ENCODE peak calls at places on chromosome 16, in six cellular contexts. K is psoas muscle, E is A549, F is GM12865, I is tibial nerve, X is GM23338. B is an unnamed sample.

GRCh38 chr16:1346422-1347285 is 5.0 kb downstream of the TSR3 start:
- DNase-seq in E (peak), K (no peak), F (no peak), X (no peak), I (no peak), B (no peak)

GRCh38 chr16:55443855-55444254 is 35.1 kb upstream of the MMP2 start:
- DNase-seq in X (no peak), I (no peak), F (peak), E (no peak), K (no peak), B (no peak)

GRCh38 chr16:1818873-1819525 is 7.6 kb downstream of the HAGH start:
- DNase-seq in I (no peak), E (no peak), F (no peak), X (no peak), K (no peak), B (no peak)

GRCh38 chr16:77353587-77354263 is 81.1 kb downstream of the ADAMTS18 start:
- DNase-seq in E (peak), I (no peak), K (no peak), X (no peak), F (no peak), B (no peak)

GRCh38 chr16:24054649-24055560 is 201.2 kb upstream of the CACNG3 start:
- DNase-seq in F (no peak), X (peak), I (no peak), K (no peak), E (no peak), B (no peak)

GRCh38 chr16:85842435-85842834 is 42.9 kb downstream of the COX4I1 start:
- DNase-seq in I (no peak), F (no peak), X (no peak), E (no peak), K (no peak), B (no peak)

GRCh38 chr16:56965149-56965938 is 3.6 kb downstream of the CETP start:
- DNase-seq in E (no peak), I (no peak), K (no peak), F (no peak), X (no peak), B (no peak)

GRCh38 chr16:81866820-81867440 is 87.8 kb downstream of the PLCG2 start:
- DNase-seq in E (no peak), I (no peak), K (peak), F (peak), X (no peak), B (no peak)

GRCh38 chr16:48064971-48065370 is 90.8 kb downstream of the ABCC12 start:
- DNase-seq in X (no peak), E (no peak), F (no peak), K (no peak), I (no peak), B (no peak)

GRCh38 chr16:22141746-22142145 is 20.6 kb upstream of the SDR42E2 start:
- DNase-seq in E (peak), I (no peak), X (peak), F (peak), K (no peak), B (no peak)

GRCh38 chr16:82681592-82681991 is 54.8 kb downstream of the CDH13 start:
- DNase-seq in F (no peak), E (no peak), K (no peak), X (no peak), I (no peak), B (no peak)

GRCh38 chr16:6095414-6095813 is 997.8 kb upstream of the EEF2KMT start:
- DNase-seq in K (no peak), F (no peak), E (no peak), I (no peak), X (no peak), B (no peak)

GRCh38 chr16:65312071-65312470 is 190.2 kb upstream of the CDH11 start:
- DNase-seq in K (no peak), F (no peak), I (no peak), X (no peak), E (no peak), B (no peak)

GRCh38 chr16:88906020-88906419 is 39.6 kb upstream of the PABPN1L start:
- DNase-seq in F (no peak), I (no peak), K (no peak), X (no peak), E (no peak), B (no peak)

GRCh38 chr16:927406-927805 is 43.4 kb downstream of the LMF1 start:
- DNase-seq in K (no peak), X (no peak), I (no peak), E (no peak), F (no peak), B (no peak)

GRCh38 chr16:14460726-14461125 is 169.3 kb downstream of the PARN start:
- DNase-seq in K (no peak), X (no peak), I (no peak), E (no peak), F (no peak), B (no peak)

GRCh38 chr16:75028544-75028943 is 29.7 kb downstream of the ZNRF1 start:
- DNase-seq in I (no peak), F (no peak), K (no peak), X (no peak), E (no peak), B (no peak)

GRCh38 chr16:3938843-3939624 is 58.5 kb upstream of the CREBBP start:
- DNase-seq in E (peak), K (peak), X (peak), F (peak), I (no peak), B (peak)

GRCh38 chr16:3819741-3820724 is 60.5 kb downstream of the CREBBP start:
- DNase-seq in X (no peak), E (peak), F (no peak), K (no peak), I (no peak), B (no peak)

GRCh38 chr16:878071-878784 is 77.7 kb upstream of the GNG13 start:
- DNase-seq in K (peak), X (peak), F (no peak), E (peak), I (no peak), B (peak)

GRCh38 chr16:71669926-71670536 is 44.0 kb downstream of the MARVELD3 start:
- DNase-seq in X (no peak), I (no peak), E (peak), K (no peak), F (no peak), B (no peak)

GRCh38 chr16:48047755-48048154 is 108.0 kb downstream of the ABCC12 start:
- DNase-seq in F (no peak), K (no peak), I (no peak), X (no peak), E (no peak), B (no peak)

GRCh38 chr16:85800321-85800669 is 800 bp downstream of the COX4I1 start:
- DNase-seq in F (peak), I (no peak), E (no peak), K (no peak), X (peak), B (no peak)

GRCh38 chr16:29021471-29021870 is 36.6 kb downstream of the LAT start:
- DNase-seq in I (no peak), F (no peak), K (no peak), X (no peak), E (no peak), B (no peak)

GRCh38 chr16:11240636-11241473 is 15.1 kb downstream of the SOCS1 start:
- DNase-seq in F (no peak), K (no peak), I (no peak), E (no peak), X (peak), B (peak)

GRCh38 chr16:11794447-11794846 is 2.6 kb downstream of the ZC3H7A start:
- DNase-seq in X (no peak), I (no peak), K (no peak), F (no peak), E (no peak), B (no peak)

GRCh38 chr16:74740795-74741304 is 33.8 kb downstream of the FA2H start:
- DNase-seq in K (peak), I (peak), X (no peak), F (no peak), E (peak), B (no peak)

GRCh38 chr16:11410382-11411058 is 65.3 kb downstream of the RMI2 start:
- DNase-seq in X (no peak), K (no peak), F (no peak), E (no peak), I (no peak), B (no peak)

GRCh38 chr16:56355221-56355620 is 70.1 kb downstream of the AMFR start:
- DNase-seq in I (peak), F (no peak), X (peak), K (no peak), E (no peak), B (no peak)

GRCh38 chr16:9286930-9287329 is 195.5 kb downstream of the HAPSTR1 start:
- DNase-seq in K (no peak), F (no peak), E (no peak), X (no peak), I (no peak), B (no peak)

GRCh38 chr16:3101018-3101840 is 2.1 kb upstream of the ZSCAN10 start:
- DNase-seq in I (no peak), E (peak), X (peak), K (no peak), F (peak), B (peak)

DNA sequence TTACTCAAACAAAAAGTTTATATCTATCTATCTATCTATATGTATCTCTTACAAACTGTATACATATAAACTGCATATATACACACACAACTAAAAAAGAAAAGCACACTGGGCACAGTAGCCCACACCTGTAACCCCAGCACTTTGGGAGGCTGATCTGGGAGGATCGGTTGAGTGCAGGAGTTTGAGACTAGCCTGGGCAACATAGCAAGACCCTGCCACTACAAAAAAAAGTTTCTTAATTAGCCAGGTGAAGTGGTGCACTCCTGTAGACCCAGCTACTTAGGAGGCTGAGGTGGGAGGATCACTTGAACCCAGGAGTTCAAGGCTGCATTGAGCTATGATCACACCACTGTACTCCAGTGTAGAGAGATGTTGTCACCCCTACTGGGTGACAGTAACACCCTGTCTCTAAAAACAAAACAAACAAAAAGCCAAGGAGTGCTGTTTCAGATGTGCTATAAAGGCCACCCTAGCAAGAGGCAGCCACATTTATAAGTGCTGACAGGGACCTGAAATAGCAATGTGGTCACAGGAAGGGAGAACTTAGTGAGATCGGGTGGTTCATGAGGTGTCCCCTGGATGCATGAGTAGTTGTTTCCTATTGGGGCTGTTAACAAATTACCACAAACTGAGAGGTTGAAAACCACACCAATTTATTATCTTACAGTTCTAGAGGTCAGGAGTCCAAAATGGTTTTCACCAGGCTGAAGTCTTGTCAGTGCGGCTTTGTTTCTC is 4.8 kb downstream of the CD2BP2 start:
- DNase-seq in I (no peak), X (no peak), K (no peak), F (peak), E (no peak), B (peak)
- TF ChIP-seq CTCF in I (no peak), X (no peak), K (no peak), F (no peak), E (no peak), B (no peak)

GRCh38 chr16:87391324-87391949 is 699 bp upstream of the MAP1LC3B start:
- DNase-seq in X (peak), I (peak), E (peak), K (peak), F (no peak), B (no peak)

GRCh38 chr16:87393680-87394055 is 1.5 kb downstream of the MAP1LC3B start:
- DNase-seq in E (no peak), I (no peak), F (no peak), X (no peak), K (no peak), B (no peak)

GRCh38 chr16:87391950-87392822 is at the start of gene MAP1LC3B:
- DNase-seq in F (peak), K (peak), E (peak), I (peak), X (peak), B (peak)

GRCh38 chr16:87395181-87395842 is 3.2 kb downstream of the MAP1LC3B start:
- DNase-seq in K (no peak), X (no peak), F (no peak), E (no peak), I (no peak), B (no peak)

GRCh38 chr16:87392823-87393679 is 915 bp downstream of the MAP1LC3B start:
- DNase-seq in K (no peak), I (no peak), X (peak), E (peak), F (peak), B (peak)
- TF ChIP-seq CTCF in K (peak), I (no peak), X (peak), E (no peak), F (peak), B (no peak)

DNA sequence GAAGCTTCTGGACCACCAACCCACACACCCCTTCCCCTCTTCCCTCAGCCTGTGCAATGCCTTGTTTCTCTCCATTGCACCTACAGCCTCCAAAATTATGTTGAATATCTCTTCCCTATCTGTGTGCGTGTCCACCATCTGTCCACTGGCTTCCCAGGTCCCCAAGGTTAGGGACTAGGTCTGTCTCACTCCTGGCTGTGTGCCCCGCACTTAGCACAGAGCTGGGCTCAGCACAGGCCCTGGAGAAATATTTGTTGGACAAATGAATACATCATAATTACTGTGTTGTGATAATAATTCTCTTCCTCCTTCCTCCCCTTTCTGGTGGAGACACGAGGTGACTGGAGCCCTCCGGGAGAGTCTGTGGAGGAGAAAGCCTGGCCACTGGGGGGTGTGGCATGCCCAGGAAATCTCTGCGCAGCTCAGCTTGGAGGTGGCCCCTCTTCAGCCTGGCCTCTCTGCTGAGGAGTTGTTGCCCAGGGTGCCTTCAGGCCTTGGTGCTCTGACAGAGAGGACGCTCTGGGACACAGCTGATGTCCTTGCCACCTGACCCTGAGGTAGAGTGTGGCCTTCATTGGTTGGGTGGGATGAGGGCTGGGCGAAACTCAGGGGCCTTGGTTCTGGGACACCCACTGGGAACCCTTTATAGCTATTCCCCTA is 3.3 kb upstream of the BRD7 start:
- DNase-seq in K (no peak), F (peak), I (no peak), X (peak), E (no peak), B (no peak)
- TF ChIP-seq CTCF in K (no peak), F (peak), I (no peak), X (peak), E (no peak), B (no peak)

GRCh38 chr16:89945654-89946053 is 2.9 kb upstream of the DEF8 start:
- DNase-seq in X (peak), F (no peak), E (no peak), K (no peak), I (no peak), B (no peak)
- TF ChIP-seq CTCF in X (no peak), F (no peak), E (no peak), K (no peak), I (no peak), B (no peak)

GRCh38 chr16:46621902-46622676 is 910 bp upstream of the SHCBP1 start:
- DNase-seq in X (no peak), K (no peak), E (no peak), F (no peak), I (no peak), B (no peak)

GRCh38 chr16:46618516-46618915 is 2.7 kb downstream of the SHCBP1 start:
- DNase-seq in F (peak), K (no peak), I (no peak), X (no peak), E (no peak), B (no peak)

GRCh38 chr16:46620265-46621005 is 744 bp downstream of the SHCBP1 start:
- DNase-seq in I (no peak), K (no peak), X (no peak), F (peak), E (peak), B (peak)

GRCh38 chr16:46621006-46621629 is at the start of gene SHCBP1:
- DNase-seq in F (peak), I (peak), E (peak), K (peak), X (peak), B (peak)
- TF ChIP-seq CTCF in F (no peak), I (no peak), E (no peak), K (no peak), X (no peak), B (no peak)

GRCh38 chr16:54143934-54144333 is 142.7 kb downstream of the IRX3 start:
- DNase-seq in E (no peak), K (no peak), I (no peak), F (no peak), X (no peak), B (no peak)

GRCh38 chr16:54140788-54141136 is 145.8 kb downstream of the IRX3 start:
- DNase-seq in K (no peak), E (no peak), X (no peak), I (no peak), F (no peak), B (no peak)

GRCh38 chr16:54142787-54143186 is 143.8 kb downstream of the IRX3 start:
- DNase-seq in K (no peak), F (no peak), X (no peak), I (no peak), E (no peak), B (no peak)

GRCh38 chr16:54143410-54143809 is 143.2 kb downstream of the IRX3 start:
- DNase-seq in X (no peak), I (no peak), K (no peak), E (no peak), F (no peak), B (no peak)

GRCh38 chr16:54140057-54140787 is 146.4 kb downstream of the IRX3 start:
- DNase-seq in X (no peak), K (no peak), E (peak), I (no peak), F (no peak), B (no peak)
- TF ChIP-seq CTCF in X (no peak), K (no peak), E (no peak), I (no peak), F (no peak), B (no peak)

DNA sequence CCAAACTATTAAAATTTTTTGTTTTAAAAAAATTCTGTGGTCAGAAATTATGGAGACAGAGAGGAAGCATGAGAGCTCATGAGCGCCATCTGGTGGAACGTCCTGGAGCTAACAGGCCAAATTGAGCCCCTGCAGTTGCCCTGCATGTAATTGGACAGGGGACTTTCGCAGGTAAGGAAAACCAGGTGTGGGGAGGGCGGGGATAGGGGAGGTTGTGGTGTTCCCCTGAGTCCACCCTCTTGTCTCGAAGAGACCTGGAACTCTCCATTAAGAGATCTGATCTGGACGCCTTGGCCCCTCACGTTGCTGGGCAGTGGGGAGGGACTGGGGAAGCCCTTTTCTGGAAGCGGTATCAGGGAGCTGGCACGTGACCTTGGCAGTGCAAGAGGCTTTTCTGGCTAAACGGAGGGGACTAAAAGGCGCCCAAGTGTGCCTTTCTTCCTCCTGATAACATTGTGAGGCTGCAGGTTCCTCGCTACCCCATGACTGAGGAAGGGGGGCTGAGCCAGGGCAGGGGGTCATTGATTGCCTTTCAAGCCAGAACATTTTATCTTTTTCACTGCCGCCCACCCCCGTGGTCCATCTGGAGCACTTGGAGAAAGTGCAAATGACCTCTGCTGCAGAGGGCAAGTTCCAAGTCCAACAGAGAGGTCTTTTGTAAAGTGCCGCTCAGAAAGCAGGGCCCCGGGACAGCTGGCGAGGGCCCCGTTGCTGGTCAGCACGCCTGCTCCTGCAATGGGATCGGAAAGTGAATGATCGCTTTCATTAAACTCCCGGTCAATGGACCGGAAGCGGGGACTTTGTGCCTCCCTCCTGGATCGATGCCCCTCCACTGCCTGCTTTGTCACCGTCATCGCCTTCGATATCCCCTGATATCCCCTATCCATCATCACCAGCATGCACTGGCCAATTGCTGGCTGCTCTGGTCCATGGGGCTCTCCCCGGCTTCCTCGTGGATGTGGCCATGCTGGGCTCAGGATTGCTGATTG is 18.4 kb downstream of the PDILT start:
- DNase-seq in X (peak), F (peak), E (peak), I (peak), K (peak), B (peak)
- TF ChIP-seq CTCF in X (peak), F (peak), E (peak), I (peak), K (peak), B (peak)

B was measured in MM.1S.